ENCODE peak calls at places on chromosome 11, in six cellular contexts. O is HepG2, M is K562, N is WTC11, A is H1, F is GM23338. G is an unnamed sample.

GRCh38 chr11:71302534-71302909 is 50.1 kb upstream of the SHANK2 start:
- DNase-seq in N (no peak), M (no peak), A (no peak), F (no peak), O (no peak), G (no peak)

GRCh38 chr11:1844221-1845094 is 5.7 kb downstream of the TNNI2 start:
- DNase-seq in F (no peak), M (peak), O (no peak), A (no peak), N (no peak), G (no peak)

GRCh38 chr11:60563553-60564235 is 48.5 kb downstream of the MS4A13 start:
- DNase-seq in N (peak), M (no peak), A (no peak), F (peak), O (no peak), G (no peak)

GRCh38 chr11:10322401-10322800 is 17.5 kb downstream of the ADM start:
- DNase-seq in A (no peak), O (no peak), F (no peak), M (no peak), N (no peak), G (no peak)

GRCh38 chr11:36075053-36075452 is 131.2 kb downstream of the LDLRAD3 start:
- DNase-seq in F (no peak), O (no peak), N (no peak), A (no peak), M (no peak), G (no peak)

GRCh38 chr11:126696976-126697375 is 303.6 kb downstream of the KIRREL3 start:
- DNase-seq in A (no peak), N (no peak), O (no peak), F (no peak), M (no peak), G (no peak)

GRCh38 chr11:64448599-64449380 is 89.8 kb downstream of the RPS6KA4 start:
- DNase-seq in M (peak), O (peak), N (peak), A (peak), F (peak), G (no peak)

GRCh38 chr11:47052576-47052975 is 116.0 kb downstream of the CSTPP1 start:
- DNase-seq in F (no peak), A (no peak), O (no peak), N (no peak), M (no peak), G (no peak)

GRCh38 chr11:70073881-70074371 is 4.2 kb upstream of the ANO1 start:
- DNase-seq in M (no peak), F (peak), A (no peak), N (no peak), O (no peak), G (no peak)

GRCh38 chr11:45409587-45409986 is 123.4 kb upstream of the SYT13 start:
- DNase-seq in N (no peak), O (no peak), A (no peak), M (no peak), F (peak), G (no peak)

GRCh38 chr11:76768091-76769047 is 14.8 kb upstream of the TSKU start:
- DNase-seq in O (peak), A (no peak), F (no peak), N (no peak), M (no peak), G (no peak)

GRCh38 chr11:10373340-10373739 is 68.5 kb downstream of the ADM start:
- DNase-seq in A (no peak), O (no peak), M (no peak), N (no peak), F (no peak), G (no peak)

GRCh38 chr11:93133710-93134109 is 64.1 kb downstream of the SLC36A4 start:
- DNase-seq in F (no peak), A (no peak), N (no peak), M (no peak), O (no peak), G (no peak)

GRCh38 chr11:8260202-8260996 is 3.3 kb downstream of the LMO1 start:
- DNase-seq in N (no peak), M (no peak), F (no peak), O (no peak), A (no peak), G (no peak)

GRCh38 chr11:58902881-58903280 is 36.4 kb upstream of the GLYATL1 start:
- DNase-seq in F (no peak), M (no peak), O (no peak), A (no peak), N (no peak), G (no peak)

GRCh38 chr11:95337175-95337957 is 106.4 kb upstream of the SESN3 start:
- DNase-seq in F (peak), A (no peak), M (no peak), N (peak), O (no peak), G (peak)

GRCh38 chr11:26149585-26149984 is 182.3 kb upstream of the ANO3 start:
- DNase-seq in O (no peak), N (no peak), A (no peak), M (no peak), F (no peak), G (no peak)
- TF ChIP-seq CREB1 in O (no peak), N (no peak), A (no peak), M (no peak), F (no peak), G (no peak)

DNA sequence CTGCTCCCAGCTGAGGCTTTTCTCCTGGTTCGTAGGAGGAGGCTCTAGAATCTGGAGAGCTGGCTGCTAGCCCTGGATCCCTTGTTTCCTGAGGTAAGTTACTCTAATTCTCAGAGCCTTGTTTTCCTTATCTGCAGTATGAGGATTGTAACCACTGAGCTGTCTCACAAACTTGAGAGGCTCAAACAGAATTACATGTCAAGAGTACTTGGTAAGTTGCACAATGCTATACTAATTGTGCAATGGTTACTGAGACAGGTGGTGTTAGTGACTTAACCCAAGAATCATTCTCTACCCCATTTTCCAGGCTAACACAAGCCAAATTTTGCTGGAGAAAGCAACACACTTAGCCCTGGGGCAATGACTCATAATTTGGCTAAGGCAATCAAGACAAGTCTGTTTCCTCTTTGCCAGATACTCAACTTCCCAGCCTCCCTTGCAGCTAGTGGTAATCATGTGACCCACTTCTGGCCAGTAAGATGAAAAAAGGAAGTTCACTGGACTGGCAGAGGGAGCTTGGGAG is 348.0 kb downstream of the TENM4 start:
- DNase-seq in O (no peak), N (no peak), A (no peak), M (no peak), F (no peak), G (no peak)
- TF ChIP-seq CREB1 in O (no peak), N (no peak), A (no peak), M (no peak), F (no peak), G (no peak)

GRCh38 chr11:62128835-62129234 is 5.0 kb downstream of the INCENP start:
- DNase-seq in F (no peak), N (no peak), M (no peak), A (no peak), O (no peak), G (no peak)

GRCh38 chr11:62132689-62133293 is 9.0 kb downstream of the INCENP start:
- DNase-seq in N (no peak), O (no peak), A (no peak), M (no peak), F (no peak), G (no peak)

GRCh38 chr11:62129610-62130497 is 6.0 kb downstream of the INCENP start:
- DNase-seq in F (no peak), N (no peak), M (no peak), A (no peak), O (no peak), G (no peak)

GRCh38 chr11:62132188-62132587 is 8.4 kb downstream of the INCENP start:
- DNase-seq in F (no peak), A (no peak), M (no peak), N (no peak), O (no peak), G (no peak)

DNA sequence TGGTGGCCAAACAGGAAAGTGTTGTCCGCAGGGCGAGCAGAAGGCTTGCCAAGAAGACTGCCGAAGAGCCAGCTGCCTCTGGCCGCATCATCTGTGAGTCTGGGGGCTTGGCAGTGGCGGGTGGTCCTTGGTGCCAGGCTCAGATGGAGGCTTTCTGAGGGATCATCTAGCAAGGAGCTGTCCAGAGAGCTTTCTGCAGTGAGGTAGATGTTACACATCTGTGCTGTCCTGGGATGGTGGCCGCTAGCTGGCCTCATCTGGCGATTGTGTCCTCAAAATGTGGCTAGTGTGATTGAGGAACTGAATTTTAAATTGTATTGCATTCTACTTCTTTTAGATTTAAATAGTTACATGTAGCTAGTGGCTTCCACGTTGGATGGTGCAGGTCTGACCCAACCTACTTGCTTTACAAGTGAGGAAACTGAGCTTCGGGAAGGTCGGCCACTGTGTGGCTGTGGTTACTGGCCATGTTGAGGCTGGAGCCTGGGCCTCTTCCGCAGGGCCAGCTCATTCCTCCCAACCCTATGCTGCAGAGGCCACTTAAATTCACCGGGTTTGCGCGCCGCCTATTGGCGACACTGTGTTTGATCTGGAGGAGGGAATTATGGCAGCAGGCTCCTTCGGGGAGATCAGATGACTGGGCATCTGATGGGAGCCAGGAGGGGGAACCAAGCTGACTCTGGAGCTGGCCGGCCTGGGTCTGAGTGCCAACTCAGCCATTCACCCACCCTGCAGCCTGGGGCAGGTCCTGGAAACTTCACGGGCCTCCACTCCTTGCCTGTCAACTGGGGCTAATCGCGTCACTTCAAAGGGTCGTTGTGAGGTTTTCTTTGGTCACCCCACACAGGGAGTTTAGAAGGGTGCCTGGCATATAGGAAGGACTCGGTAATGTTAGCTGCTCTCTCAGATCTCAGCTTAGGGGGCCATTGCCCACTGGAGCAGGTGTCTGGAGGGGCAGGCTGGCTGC is 7.0 kb downstream of the INCENP start:
- DNase-seq in N (no peak), A (no peak), F (peak), M (no peak), O (no peak), G (no peak)
- TF ChIP-seq CREB1 in N (no peak), A (no peak), F (no peak), M (no peak), O (no peak), G (no peak)

GRCh38 chr11:120235024-120235628 is 4.8 kb upstream of the POU2F3 start:
- DNase-seq in F (peak), N (peak), O (peak), M (peak), A (peak), G (no peak)
- TF ChIP-seq CREB1 in F (peak), N (no peak), O (no peak), M (no peak), A (no peak), G (no peak)

GRCh38 chr11:110179064-110179463 is 85.9 kb downstream of the ZC3H12C start:
- DNase-seq in N (no peak), F (no peak), M (no peak), O (no peak), A (no peak), G (no peak)
- TF ChIP-seq CREB1 in N (no peak), F (no peak), M (no peak), O (no peak), A (no peak), G (no peak)

GRCh38 chr11:83151274-83151977 is 5.5 kb upstream of the PCF11 start:
- DNase-seq in A (no peak), N (no peak), O (no peak), M (peak), F (no peak), G (no peak)
- TF ChIP-seq CREB1 in A (no peak), N (no peak), O (no peak), M (no peak), F (no peak), G (no peak)

GRCh38 chr11:72430743-72431570 is 3.4 kb downstream of the CLPB start:
- DNase-seq in O (peak), N (peak), A (no peak), F (peak), M (peak), G (no peak)
- TF ChIP-seq CREB1 in O (no peak), N (no peak), A (no peak), F (no peak), M (no peak), G (no peak)

GRCh38 chr11:128246364-128247234 is 340.8 kb downstream of the ETS1 start:
- DNase-seq in A (no peak), F (no peak), M (no peak), O (no peak), N (no peak), G (no peak)
- TF ChIP-seq CREB1 in A (no peak), F (no peak), M (no peak), O (no peak), N (no peak), G (no peak)